ENCODE peak calls at places on chromosome 11, in eight cellular contexts. One of them, this sample, is unnamed.

GRCh38 chr11:33588056-33588455 is 112.6 kb downstream of the C11orf91 start:
- DNase-seq in nucleus accumbens: no peak
- DNase-seq in gastrocnemius medialis: no peak
- DNase-seq in GM23248: no peak
- DNase-seq in COLO829: no peak
- DNase-seq in hippocampal formation: no peak
- DNase-seq in esophagus squamous epithelium: no peak
- DNase-seq in T1000: no peak
- DNase-seq in this sample: no peak

GRCh38 chr11:47259178-47259977 is 1.6 kb downstream of the NR1H3 start:
- DNase-seq in nucleus accumbens: no peak
- DNase-seq in gastrocnemius medialis: no peak
- DNase-seq in GM23248: peak; percentile 46
- DNase-seq in COLO829: peak; percentile 60
- DNase-seq in hippocampal formation: no peak
- DNase-seq in esophagus squamous epithelium: no peak
- DNase-seq in T1000: no peak
- DNase-seq in this sample: no peak

GRCh38 chr11:115146425-115146824 is 357.8 kb downstream of the CADM1 start:
- DNase-seq in nucleus accumbens: no peak
- DNase-seq in gastrocnemius medialis: no peak
- DNase-seq in GM23248: no peak
- DNase-seq in COLO829: no peak
- DNase-seq in hippocampal formation: no peak
- DNase-seq in esophagus squamous epithelium: no peak
- DNase-seq in T1000: no peak
- DNase-seq in this sample: no peak

GRCh38 chr11:132131051-132131450 is 760.6 kb downstream of the NTM start:
- DNase-seq in nucleus accumbens: no peak
- DNase-seq in gastrocnemius medialis: no peak
- DNase-seq in GM23248: no peak
- DNase-seq in COLO829: no peak
- DNase-seq in hippocampal formation: no peak
- DNase-seq in esophagus squamous epithelium: no peak
- DNase-seq in T1000: no peak
- DNase-seq in this sample: peak; percentile 99

GRCh38 chr11:70139785-70140410 is 61.8 kb downstream of the ANO1 start:
- DNase-seq in nucleus accumbens: no peak
- DNase-seq in gastrocnemius medialis: no peak
- DNase-seq in GM23248: no peak
- DNase-seq in COLO829: no peak
- DNase-seq in hippocampal formation: no peak
- DNase-seq in esophagus squamous epithelium: no peak
- DNase-seq in T1000: no peak
- DNase-seq in this sample: no peak

GRCh38 chr11:107018902-107019493 is 722 bp upstream of the GUCY1A2 start:
- DNase-seq in nucleus accumbens: peak; percentile 49
- DNase-seq in gastrocnemius medialis: peak; percentile 8
- DNase-seq in GM23248: peak; percentile 89
- DNase-seq in COLO829: no peak
- DNase-seq in hippocampal formation: peak; percentile 58
- DNase-seq in esophagus squamous epithelium: no peak
- DNase-seq in T1000: peak; percentile 35
- DNase-seq in this sample: peak; percentile 58

GRCh38 chr11:120554771-120555432 is 43.4 kb downstream of the GRIK4 start:
- DNase-seq in nucleus accumbens: no peak
- DNase-seq in gastrocnemius medialis: no peak
- DNase-seq in GM23248: peak; percentile 23
- DNase-seq in COLO829: no peak
- DNase-seq in hippocampal formation: no peak
- DNase-seq in esophagus squamous epithelium: no peak
- DNase-seq in T1000: no peak
- DNase-seq in this sample: no peak

GRCh38 chr11:84719935-84720577 is 907.1 kb downstream of the DLG2 start:
- DNase-seq in nucleus accumbens: peak; percentile 27
- DNase-seq in gastrocnemius medialis: no peak
- DNase-seq in GM23248: peak; percentile 0
- DNase-seq in COLO829: no peak
- DNase-seq in hippocampal formation: peak; percentile 2
- DNase-seq in esophagus squamous epithelium: no peak
- DNase-seq in T1000: no peak
- DNase-seq in this sample: peak; percentile 74

GRCh38 chr11:123546515-123546914 is 107.9 kb downstream of the SCN3B start:
- DNase-seq in nucleus accumbens: no peak
- DNase-seq in gastrocnemius medialis: no peak
- DNase-seq in GM23248: peak; percentile 89
- DNase-seq in COLO829: no peak
- DNase-seq in hippocampal formation: no peak
- DNase-seq in esophagus squamous epithelium: no peak
- DNase-seq in T1000: no peak
- DNase-seq in this sample: no peak

GRCh38 chr11:6992026-6992425 is 28.1 kb downstream of the ZNF214 start:
- DNase-seq in nucleus accumbens: no peak
- DNase-seq in gastrocnemius medialis: no peak
- DNase-seq in GM23248: peak; percentile 47
- DNase-seq in COLO829: no peak
- DNase-seq in hippocampal formation: no peak
- DNase-seq in esophagus squamous epithelium: no peak
- DNase-seq in T1000: no peak
- DNase-seq in this sample: no peak

GRCh38 chr11:103624708-103625623 is 411.5 kb upstream of the DDI1 start:
- DNase-seq in nucleus accumbens: no peak
- DNase-seq in gastrocnemius medialis: no peak
- DNase-seq in GM23248: peak; percentile 95
- DNase-seq in COLO829: no peak
- DNase-seq in hippocampal formation: no peak
- DNase-seq in esophagus squamous epithelium: no peak
- DNase-seq in T1000: no peak
- DNase-seq in this sample: no peak

GRCh38 chr11:61923166-61924015 is 6.0 kb upstream of the RAB3IL1 start:
- DNase-seq in nucleus accumbens: no peak
- DNase-seq in gastrocnemius medialis: peak; percentile 81
- DNase-seq in GM23248: peak; percentile 72
- DNase-seq in COLO829: no peak
- DNase-seq in hippocampal formation: peak; percentile 28
- DNase-seq in esophagus squamous epithelium: no peak
- DNase-seq in T1000: no peak
- DNase-seq in this sample: no peak

GRCh38 chr11:48210052-48210451 is 6.6 kb upstream of the OR4B1 start:
- DNase-seq in nucleus accumbens: no peak
- DNase-seq in gastrocnemius medialis: no peak
- DNase-seq in GM23248: peak; percentile 40
- DNase-seq in COLO829: peak; percentile 32
- DNase-seq in hippocampal formation: no peak
- DNase-seq in esophagus squamous epithelium: no peak
- DNase-seq in T1000: no peak
- DNase-seq in this sample: no peak